ENCODE peak calls at places on chromosomes 7 and 10, in six cellular contexts. E is AG04450, W is progenitor cell of endocrine pancreas, S is lower lobe of right lung, U is esophagus squamous epithelium, N is omental fat pad. Y is an unnamed sample.

GRCh38 chr7:27174077-27175004 is at the start of gene HOXA10:
- DNase-seq in E (no peak), W (no peak), S (peak; percentile 43), U (no peak), N (peak; percentile 14), Y (no peak)

GRCh38 chr7:37674534-37674933 is 9.0 kb upstream of the GPR141 start:
- DNase-seq in E (no peak), W (no peak), S (no peak), U (no peak), N (no peak), Y (no peak)

GRCh38 chr7:22001345-22002004 is 55.8 kb upstream of the CDCA7L start:
- DNase-seq in E (peak; percentile 16), W (peak; percentile 15), S (no peak), U (no peak), N (no peak), Y (no peak)

GRCh38 chr10:60846173-60846572 is 67.9 kb downstream of the CDK1 start:
- DNase-seq in E (peak; percentile 41), W (no peak), S (no peak), U (no peak), N (no peak), Y (no peak)

GRCh38 chr7:106575138-106575823 is 85.7 kb downstream of the CCDC71L start:
- DNase-seq in E (no peak), W (no peak), S (no peak), U (no peak), N (no peak), Y (no peak)

GRCh38 chr10:70121281-70121949 is 11.2 kb downstream of the AIFM2 start:
- DNase-seq in E (no peak), W (no peak), S (no peak), U (no peak), N (no peak), Y (no peak)

GRCh38 chr7:139679731-139680594 is 97.8 kb downstream of the HIPK2 start:
- DNase-seq in E (no peak), W (no peak), S (no peak), U (no peak), N (no peak), Y (no peak)

GRCh38 chr10:11285171-11285570 is 267.5 kb downstream of the CELF2 start:
- DNase-seq in E (no peak), W (no peak), S (no peak), U (no peak), N (no peak), Y (peak; percentile 46)

GRCh38 chr10:11755512-11756247 is 13.5 kb downstream of the ECHDC3 start:
- DNase-seq in E (no peak), W (no peak), S (no peak), U (no peak), N (no peak), Y (no peak)

GRCh38 chr7:150361402-150361801 is 7.2 kb upstream of the REPIN1 start:
- DNase-seq in E (no peak), W (no peak), S (no peak), U (no peak), N (no peak), Y (no peak)

GRCh38 chr10:104349623-104350142 is 4.0 kb upstream of the CFAP58 start:
- DNase-seq in E (no peak), W (no peak), S (no peak), U (no peak), N (no peak), Y (no peak)

GRCh38 chr7:46368871-46369270 is 447.8 kb upstream of the IGFBP3 start:
- DNase-seq in E (no peak), W (no peak), S (no peak), U (no peak), N (no peak), Y (no peak)

GRCh38 chr7:30231271-30231670 is 53.1 kb upstream of the ZNRF2 start:
- DNase-seq in E (no peak), W (no peak), S (no peak), U (no peak), N (no peak), Y (peak; percentile 15)

GRCh38 chr10:13087986-13088618 is 11.9 kb upstream of the OPTN start:
- DNase-seq in E (peak; percentile 38), W (no peak), S (no peak), U (no peak), N (no peak), Y (no peak)

GRCh38 chr10:5591336-5591824 is 66.6 kb downstream of the CALML3 start:
- DNase-seq in E (no peak), W (no peak), S (peak; percentile 24), U (no peak), N (no peak), Y (no peak)

DNA sequence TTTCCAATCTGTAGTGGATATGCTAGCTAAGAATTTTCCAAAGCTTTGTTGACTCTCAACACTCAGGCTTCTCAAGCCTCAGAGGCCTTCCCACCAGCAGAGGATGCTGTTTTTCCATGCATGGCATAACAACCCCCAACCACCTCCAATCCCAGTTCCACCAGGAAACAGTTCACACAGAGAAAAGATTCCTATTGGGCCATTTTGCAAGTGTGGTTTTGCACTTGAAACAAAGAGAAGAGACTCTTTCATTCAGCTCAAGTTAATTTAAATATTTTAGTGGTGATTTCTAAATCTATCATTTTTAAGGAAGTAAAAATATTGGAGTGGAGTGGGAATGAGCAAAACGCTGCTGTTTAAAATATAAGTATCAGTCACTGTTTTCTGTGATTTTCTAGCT is 105.6 kb upstream of the COL1A2 start:
- DNase-seq in E (peak; percentile 80), W (peak; percentile 41), S (peak; percentile 49), U (no peak), N (no peak), Y (no peak)
- TF ChIP-seq CTCF in E (peak; percentile 100), W (peak; percentile 95), S (peak; percentile 79), U (peak; percentile 70), N (peak; percentile 28), Y (peak; percentile 96)

GRCh38 chr7:6637544-6638229 is 569 bp downstream of the ZNF316 start:
- DNase-seq in E (no peak), W (peak; percentile 50), S (peak; percentile 59), U (no peak), N (no peak), Y (no peak)
- TF ChIP-seq CTCF in E (peak; percentile 43), W (peak; percentile 65), S (peak; percentile 36), U (no peak), N (no peak), Y (peak; percentile 37)

GRCh38 chr7:126303926-126304325 is 948.8 kb downstream of the GRM8 start:
- DNase-seq in E (no peak), W (no peak), S (no peak), U (no peak), N (no peak), Y (no peak)

GRCh38 chr7:126302639-126303038 is 950.1 kb downstream of the GRM8 start:
- DNase-seq in E (no peak), W (no peak), S (no peak), U (no peak), N (no peak), Y (no peak)
- TF ChIP-seq CTCF in E (no peak), W (no peak), S (no peak), U (no peak), N (no peak), Y (no peak)

DNA sequence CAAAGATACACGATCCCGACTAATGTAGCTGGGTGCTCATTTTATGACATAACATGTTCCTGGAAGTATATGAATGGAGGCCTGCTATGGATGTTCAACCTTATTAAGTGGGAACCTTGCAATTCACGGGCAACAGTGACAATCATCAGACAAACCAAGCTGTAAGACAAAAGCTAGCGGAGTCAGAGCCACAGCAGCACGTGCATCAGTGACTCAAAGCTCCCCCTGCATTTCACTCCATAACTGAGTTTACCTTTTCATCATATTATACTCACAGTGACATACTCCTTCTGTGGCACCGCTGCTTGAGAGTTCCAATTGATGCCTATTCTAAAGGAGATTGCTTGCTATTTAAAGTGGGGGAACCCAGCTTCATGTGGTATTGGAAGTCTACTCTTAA is 176.0 kb upstream of the PITRM1 start:
- DNase-seq in E (no peak), W (no peak), S (no peak), U (no peak), N (no peak), Y (no peak)
- TF ChIP-seq CTCF in E (no peak), W (no peak), S (no peak), U (no peak), N (no peak), Y (no peak)

GRCh38 chr10:49534670-49535381 is 4.1 kb downstream of the ERCC6 start:
- DNase-seq in E (no peak), W (no peak), S (no peak), U (no peak), N (no peak), Y (no peak)
- TF ChIP-seq CTCF in E (no peak), W (no peak), S (no peak), U (no peak), N (no peak), Y (no peak)

GRCh38 chr10:115432188-115432819 is 339.1 kb downstream of the ATRNL1 start:
- DNase-seq in E (no peak), W (no peak), S (no peak), U (no peak), N (no peak), Y (no peak)
- TF ChIP-seq CTCF in E (peak; percentile 37), W (peak; percentile 54), S (no peak), U (no peak), N (no peak), Y (peak; percentile 77)

Y was measured in osteocyte.